ENCODE peak calls at places on chromosomes 12 and 14, in five cellular contexts. L is ovary; N is H1; G is Peyer's patch; J is CD8-positive, alpha-beta memory T cell. P is an unnamed sample. For H3K4me1, the result is how much of the 10 kb centered on the place peaks cover.

GRCh38 chr12:124097681-124098080 is 124.7 kb downstream of the ZNF664 start:
- DNase-seq in G (no peak), N (no peak), J (no peak), L (no peak), P (no peak)

GRCh38 chr14:68958553-68958952 is 20.5 kb downstream of the ACTN1 start:
- DNase-seq in N (no peak), G (no peak), J (no peak), L (no peak), P (no peak)

GRCh38 chr14:101717663-101718490 is 43.6 kb upstream of the PPP2R5C start:
- DNase-seq in G (peak), L (no peak), N (no peak), J (no peak), P (no peak)

GRCh38 chr14:99590746-99591555 is 13.1 kb downstream of the CCDC85C start:
- DNase-seq in L (no peak), G (no peak), N (no peak), J (no peak), P (no peak)

GRCh38 chr12:2265461-2266167 is 212.8 kb downstream of the CACNA1C start:
- DNase-seq in G (no peak), J (no peak), N (no peak), L (no peak), P (no peak)

GRCh38 chr14:89134640-89135039 is 282.4 kb downstream of the FOXN3 start:
- DNase-seq in N (no peak), L (no peak), J (no peak), G (no peak), P (no peak)

GRCh38 chr12:104485651-104486341 is 29.0 kb downstream of the CHST11 start:
- DNase-seq in G (peak), J (peak), L (no peak), N (no peak), P (no peak)

GRCh38 chr14:45112886-45113772 is 21.2 kb downstream of the FKBP3 start:
- DNase-seq in J (no peak), G (no peak), N (no peak), L (no peak), P (no peak)

GRCh38 chr12:78457951-78458350 is 406.6 kb upstream of the SYT1 start:
- DNase-seq in G (no peak), L (no peak), N (no peak), J (no peak), P (no peak)

GRCh38 chr12:90939382-90939781 is 15.6 kb downstream of the CCER1 start:
- DNase-seq in N (no peak), J (no peak), G (no peak), L (no peak), P (no peak)

GRCh38 chr12:24955389-24955788 is 6.5 kb upstream of the BCAT1 start:
- DNase-seq in N (no peak), L (no peak), J (no peak), G (no peak), P (no peak)

GRCh38 chr12:130523863-130524614 is 186.4 kb downstream of the PIWIL1 start:
- DNase-seq in N (no peak), G (no peak), L (no peak), J (no peak), P (no peak)

GRCh38 chr14:91884664-91885063 is 17.3 kb upstream of the TC2N start:
- DNase-seq in J (no peak), G (no peak), N (no peak), L (no peak), P (no peak)

GRCh38 chr12:64616221-64616620 is 5.9 kb downstream of the RASSF3 start:
- DNase-seq in J (no peak), G (no peak), N (no peak), L (no peak), P (no peak)

GRCh38 chr12:52956987-52957386 is 8.1 kb downstream of the KRT18 start:
- DNase-seq in N (no peak), L (no peak), J (no peak), G (no peak), P (no peak)

GRCh38 chr14:85535916-85536834 is 6.2 kb downstream of the FLRT2 start:
- DNase-seq in N (no peak), J (no peak), G (no peak), L (peak), P (no peak)

GRCh38 chr12:59151243-59151642 is 230.9 kb upstream of the LRIG3 start:
- DNase-seq in L (no peak), J (no peak), G (no peak), N (no peak), P (no peak)

GRCh38 chr14:62301076-62301475 is 538.9 kb downstream of the SNAPC1 start:
- DNase-seq in J (no peak), L (no peak), N (no peak), G (no peak), P (no peak)

GRCh38 chr14:91796622-91797347 is 64.9 kb upstream of the CATSPERB start:
- DNase-seq in G (no peak), J (no peak), N (no peak), L (no peak), P (no peak)

GRCh38 chr12:27285395-27285794 is 41.3 kb downstream of the STK38L start:
- DNase-seq in N (no peak), J (no peak), L (no peak), G (no peak), P (no peak)

GRCh38 chr12:76255692-76256091 is 92.5 kb downstream of the BBS10 start:
- DNase-seq in L (no peak), J (no peak), N (no peak), G (no peak), P (no peak)

GRCh38 chr12:80679346-80680131 is 27.9 kb upstream of the MYF6 start:
- DNase-seq in L (no peak), N (no peak), G (no peak), J (no peak), P (no peak)

GRCh38 chr12:108772247-108772646 is 40.9 kb upstream of the CORO1C start:
- DNase-seq in N (no peak), L (no peak), G (peak), J (no peak), P (no peak)

GRCh38 chr14:68683326-68683725 is 109.5 kb downstream of the ZFP36L1 start:
- DNase-seq in N (no peak), J (no peak), G (no peak), L (peak), P (no peak)

GRCh38 chr12:57758566-57759359 is 3.9 kb downstream of the MARCHF9 start:
- DNase-seq in N (no peak), L (no peak), G (no peak), J (no peak), P (no peak)

GRCh38 chr14:35254736-35255135 is 37.4 kb upstream of the PSMA6 start:
- DNase-seq in L (no peak), G (no peak), N (no peak), J (no peak), P (no peak)

GRCh38 chr14:34943506-34943905 is 39.3 kb upstream of the SRP54 start:
- DNase-seq in J (no peak), N (no peak), L (no peak), G (no peak), P (no peak)

GRCh38 chr14:79395061-79395460 is 816.2 kb downstream of the DIO2 start:
- DNase-seq in J (no peak), G (no peak), N (no peak), L (no peak), P (no peak)

GRCh38 chr14:76577837-76578236 is 183.4 kb upstream of the VASH1 start:
- DNase-seq in J (no peak), G (no peak), N (no peak), L (no peak), P (no peak)

GRCh38 chr12:83102499-83102898 is 415.8 kb downstream of the TMTC2 start:
- DNase-seq in G (no peak), L (no peak), N (no peak), J (no peak), P (no peak)

GRCh38 chr12:58419905-58420304 is 478.5 kb downstream of the ATP23 start:
- DNase-seq in G (no peak), N (no peak), J (no peak), L (no peak), P (no peak)

GRCh38 chr12:76927170-76927784 is 48.5 kb upstream of the CSRP2 start:
- DNase-seq in N (peak), L (no peak), J (no peak), G (no peak), P (no peak)

GRCh38 chr12:31750747-31751039 is 21.9 kb upstream of the AMN1 start:
- DNase-seq in L (no peak), J (no peak), N (no peak), G (no peak), P (no peak)

GRCh38 chr12:14239350-14239934 is 126.0 kb upstream of the ATF7IP start:
- DNase-seq in J (no peak), N (peak), G (peak), L (no peak), P (no peak)

GRCh38 chr12:104108755-104109445 is 29.1 kb downstream of the NFYB start:
- DNase-seq in L (peak), G (peak), J (peak), N (peak), P (peak)

GRCh38 chr12:14714437-14714836 is 18.0 kb upstream of the GUCY2C start:
- DNase-seq in L (no peak), G (no peak), N (no peak), J (no peak), P (no peak)

GRCh38 chr12:132572106-132572505 is 38.3 kb downstream of the LRCOL1 start:
- DNase-seq in G (no peak), N (no peak), J (no peak), L (no peak), P (peak)

GRCh38 chr14:66069830-66070541 is 416.2 kb upstream of the CCDC196 start:
- DNase-seq in N (no peak), J (no peak), L (no peak), G (no peak), P (no peak)

GRCh38 chr14:104694991-104695659 is 5.7 kb downstream of the INF2 start:
- DNase-seq in L (no peak), J (peak), N (no peak), G (peak), P (no peak)

DNA sequence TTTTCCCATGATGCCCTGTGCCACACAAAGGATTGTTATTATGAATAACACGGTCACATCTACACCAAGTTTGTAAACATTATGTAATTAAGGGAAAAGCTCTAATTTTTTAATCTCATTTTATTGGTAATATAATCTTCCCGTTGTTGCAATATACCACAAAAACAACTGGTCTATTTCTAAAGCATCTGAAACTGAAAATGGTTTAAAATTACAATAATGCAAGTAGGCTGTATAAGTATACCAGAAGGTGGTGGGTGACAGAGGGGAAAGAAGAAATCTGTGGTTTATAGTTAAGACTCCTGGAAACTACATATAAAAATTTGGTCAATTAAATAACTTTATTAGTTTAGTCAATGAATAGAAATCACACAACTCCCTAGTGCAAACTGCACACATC is 5.2 kb downstream of the DDHD1 start:
- DNase-seq in L (no peak), J (no peak), G (no peak), N (no peak), P (no peak)
- H3K4me1 ChIP-seq in L (under half), J (half or more), G (under half), N (under half), P (under half)

GRCh38 chr12:67991158-67991557 is 1.9 kb downstream of the IFNG-AS1 start:
- DNase-seq in N (no peak), G (peak), L (no peak), J (peak), P (no peak)
- H3K4me3 ChIP-seq in N (no peak), G (no peak), L (no peak), J (peak), P (no peak)

DNA sequence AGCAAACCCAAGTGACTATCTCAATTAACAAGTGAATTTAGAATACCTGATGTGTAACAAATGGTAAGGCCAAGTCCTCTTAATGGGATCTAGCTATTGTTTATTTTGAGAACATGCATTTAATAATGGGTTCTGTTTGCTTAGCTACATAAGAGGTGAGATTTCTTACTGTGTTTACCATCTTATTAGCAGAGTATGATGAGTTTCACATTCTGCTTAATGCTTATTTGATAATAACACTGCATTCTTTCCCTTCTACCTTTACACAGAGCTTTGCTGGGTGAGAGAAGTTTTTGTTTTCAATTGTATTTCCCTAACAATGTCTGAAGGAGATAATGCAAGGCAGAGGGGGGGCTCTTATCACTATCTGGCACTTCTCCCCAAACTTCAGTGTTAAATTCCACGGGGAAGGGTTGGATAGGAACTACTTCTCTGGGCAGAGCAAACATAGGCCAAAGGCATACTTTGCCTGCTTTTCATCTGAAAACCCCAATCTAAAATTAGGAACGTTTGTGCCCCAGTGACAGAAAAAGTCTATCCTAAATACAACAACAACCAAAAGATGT is 129.0 kb upstream of the ATXN7L3B start:
- DNase-seq in N (no peak), J (no peak), G (no peak), L (no peak), P (no peak)
- H3K4me1 ChIP-seq in N (under half), J (under half), G (under half), L (under half), P (under half)

DNA sequence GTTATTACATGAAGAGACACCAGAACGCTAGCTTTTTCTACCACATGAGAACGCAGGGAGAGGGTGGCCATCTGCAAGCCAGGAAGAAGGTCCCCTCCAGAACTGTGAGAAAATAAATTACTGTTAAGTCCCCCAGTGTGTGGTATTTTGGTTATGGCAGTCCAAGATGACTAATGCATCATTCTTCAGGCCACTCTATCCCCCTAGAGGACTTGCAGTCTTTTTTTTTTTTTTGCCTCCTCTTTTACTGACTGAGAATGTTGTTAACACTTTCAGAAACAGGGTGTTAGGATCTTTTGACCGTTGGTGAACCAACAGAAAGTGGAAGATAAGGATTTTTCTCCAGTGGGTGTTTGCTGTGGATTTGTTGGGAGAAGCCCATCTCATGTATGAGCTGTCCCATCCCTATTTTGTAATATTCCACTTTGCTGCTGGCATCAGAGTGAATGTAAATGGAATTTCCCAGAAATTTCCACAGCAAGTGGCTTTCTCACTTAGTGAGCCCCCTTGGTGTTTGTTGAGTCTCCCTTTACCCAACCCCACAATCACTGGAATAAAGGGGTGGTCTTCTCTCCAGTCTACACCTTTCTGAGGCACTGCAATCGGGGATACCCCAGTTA is 37.9 kb downstream of the MARK3 start:
- DNase-seq in G (no peak), J (no peak), L (no peak), N (no peak), P (no peak)
- H3K4me3 ChIP-seq in G (no peak), J (no peak), L (no peak), N (no peak), P (no peak)

DNA sequence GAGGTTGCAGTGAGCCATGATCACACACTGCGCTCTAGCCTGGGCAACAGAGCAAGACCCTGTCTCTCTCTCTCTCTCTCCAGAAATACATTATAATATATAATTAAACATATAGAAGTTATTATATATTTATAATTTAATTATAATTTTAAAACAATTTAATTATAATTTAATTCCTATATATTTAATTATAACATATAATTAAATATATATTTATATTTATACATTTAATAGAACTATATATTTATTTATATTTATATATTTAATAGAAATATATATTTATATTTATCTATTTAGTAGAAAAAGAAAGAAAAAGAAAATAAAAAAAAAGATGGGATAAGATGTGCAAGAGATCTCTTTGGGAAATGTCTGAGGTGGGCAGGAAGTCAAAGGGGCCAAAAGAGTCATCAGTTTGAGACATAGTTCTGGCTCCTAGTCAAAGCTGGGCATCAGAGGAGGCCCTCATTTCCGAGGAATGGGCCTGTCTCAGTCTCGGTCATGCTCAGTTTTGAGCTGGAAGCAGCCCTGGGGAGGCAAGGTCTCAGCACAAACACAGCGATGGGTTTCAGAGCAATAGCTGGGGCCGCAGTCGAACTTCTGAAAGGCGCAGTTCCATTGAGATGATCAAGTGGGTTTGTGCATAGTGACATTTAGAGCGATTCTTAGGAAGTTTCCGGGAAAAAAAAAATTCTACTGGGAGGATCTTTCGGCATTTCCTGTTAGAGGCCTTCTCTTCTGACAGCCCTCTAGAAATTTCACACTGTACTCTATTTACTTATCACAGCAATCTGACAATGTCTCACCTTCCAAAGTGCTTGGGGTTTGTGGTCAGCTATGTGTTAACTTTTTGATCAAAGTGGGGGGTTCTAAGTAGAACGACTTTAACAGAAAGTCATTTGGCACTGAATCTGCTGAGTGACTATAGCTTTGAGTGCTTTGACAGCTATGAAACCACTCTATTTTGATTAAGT is 58.7 kb upstream of the GZMB start:
- DNase-seq in L (no peak), G (no peak), N (no peak), J (peak), P (no peak)
- H3K4me1 ChIP-seq in L (under half), G (under half), N (under half), J (under half), P (under half)

DNA sequence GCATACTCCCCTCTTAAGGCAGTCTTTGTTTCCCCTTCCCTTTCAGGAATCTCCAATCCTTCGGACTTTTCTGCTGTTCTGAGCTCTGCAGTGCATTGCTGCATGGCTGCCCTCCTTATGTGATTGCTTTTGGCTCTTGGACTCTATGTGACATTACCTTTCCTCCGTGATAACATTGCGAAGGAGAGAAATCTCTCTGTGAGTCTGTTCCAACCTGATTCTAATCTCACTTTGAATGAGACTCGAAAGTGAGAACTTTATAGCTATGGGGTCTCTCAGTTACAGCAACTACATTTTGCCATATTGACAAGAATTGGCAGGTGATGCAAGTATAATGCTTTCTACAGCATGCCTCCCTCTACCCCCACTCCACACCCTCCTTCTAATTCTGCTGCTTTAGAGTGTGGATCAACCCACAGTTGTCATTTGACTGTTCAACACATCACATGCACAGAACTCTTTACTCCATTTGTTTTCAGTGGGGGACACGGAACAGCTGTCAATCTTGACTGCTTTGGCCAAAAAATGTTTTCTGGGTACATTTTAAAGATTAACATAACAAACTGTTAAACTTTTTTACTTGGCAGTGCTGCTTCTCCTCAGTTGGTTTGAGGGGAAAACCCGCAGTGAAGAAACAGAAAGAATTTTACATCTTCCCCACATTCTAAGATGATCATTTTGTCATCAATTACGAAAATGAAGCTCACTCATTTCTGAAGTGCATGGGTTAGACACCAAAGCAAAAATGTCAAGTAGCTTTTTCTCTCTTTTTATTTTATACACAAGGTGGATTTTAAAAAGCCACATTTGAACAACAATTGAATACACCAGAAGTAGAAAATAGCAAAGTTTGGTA is 125.5 kb upstream of the RMST start:
- DNase-seq in L (no peak), N (no peak), G (no peak), J (no peak), P (no peak)
- H3K4me3 ChIP-seq in L (no peak), N (no peak), G (no peak), J (no peak), P (no peak)

GRCh38 chr12:54937929-54938328 is 46.6 kb downstream of the TESPA1 start:
- DNase-seq in L (no peak), G (no peak), J (no peak), N (no peak), P (no peak)
- H3K4me1 ChIP-seq in L (under half), G (under half), J (under half), N (under half), P (under half)

P was measured in lung.